ENCODE peak calls at places on chromosomes 11 and 22, in ten cellular contexts. L is T-cell; U is RCC 7860; O is effector memory CD4-positive, alpha-beta T cell; X is GM03348; W is NB4; K is anterior cingulate cortex; D is mesendoderm; N is GDM1; Q is WTC11. H is an unnamed sample.

GRCh38 chr11:86537541-86538222 is 134.7 kb downstream of the ME3 start:
- DNase-seq in X (no peak), K (no peak), Q (no peak), U (no peak), D (peak), O (no peak), N (no peak), L (no peak), W (peak), H (no peak)

GRCh38 chr11:112174789-112175595 is at the start of gene BCO2:
- DNase-seq in D (peak), L (peak), K (peak), O (no peak), W (peak), N (peak), U (peak), X (peak), Q (peak), H (no peak)

GRCh38 chr11:65501530-65502273 is 2.9 kb downstream of the MALAT1 start:
- DNase-seq in O (no peak), N (no peak), K (no peak), Q (no peak), D (peak), X (no peak), L (no peak), U (peak), W (peak), H (no peak)

GRCh38 chr22:17860220-17860965 is 86.1 kb upstream of the BID start:
- DNase-seq in O (no peak), W (no peak), Q (no peak), N (no peak), X (no peak), D (no peak), K (peak), L (no peak), U (no peak), H (no peak)

GRCh38 chr22:37752189-37753061 is 55.3 kb upstream of the GCAT start:
- DNase-seq in K (peak), D (peak), Q (no peak), W (no peak), N (no peak), X (peak), L (no peak), O (no peak), U (peak), H (peak)

GRCh38 chr11:45178890-45179663 is 32.6 kb downstream of the PRDM11 start:
- DNase-seq in U (peak), X (no peak), O (no peak), L (no peak), Q (no peak), N (no peak), K (no peak), W (peak), D (peak), H (no peak)

GRCh38 chr11:2096919-2097301 is 42.3 kb downstream of the IGF2 start:
- DNase-seq in N (no peak), U (no peak), D (no peak), K (no peak), L (no peak), Q (no peak), W (peak), O (no peak), X (peak), H (no peak)

GRCh38 chr22:25853902-25854301 is 111.9 kb downstream of the MYO18B start:
- DNase-seq in L (no peak), W (no peak), Q (no peak), K (no peak), O (no peak), D (peak), N (no peak), X (no peak), U (no peak), H (no peak)

GRCh38 chr22:22988785-22989184 is 81.5 kb upstream of the GNAZ start:
- DNase-seq in N (no peak), D (no peak), O (no peak), U (no peak), X (no peak), K (no peak), Q (no peak), W (no peak), L (no peak), H (no peak)

GRCh38 chr11:69890476-69890875 is 71.3 kb upstream of the FGF3 start:
- DNase-seq in U (no peak), Q (no peak), K (no peak), D (no peak), N (no peak), L (no peak), X (no peak), W (no peak), O (no peak), H (no peak)

GRCh38 chr11:134532176-134532920 is 120.3 kb upstream of the B3GAT1 start:
- DNase-seq in X (no peak), L (no peak), Q (no peak), U (no peak), N (no peak), D (no peak), O (no peak), K (no peak), W (no peak), H (no peak)

GRCh38 chr11:108916935-108917334 is 252.1 kb downstream of the DDX10 start:
- DNase-seq in O (no peak), L (no peak), N (no peak), Q (no peak), K (no peak), U (no peak), D (no peak), X (no peak), W (no peak), H (no peak)

GRCh38 chr22:48742556-48743343 is 1084.9 kb downstream of the BRD1 start:
- DNase-seq in L (no peak), Q (peak), D (no peak), K (no peak), U (no peak), O (no peak), W (no peak), X (no peak), N (no peak), H (no peak)

GRCh38 chr11:4699697-4700435 is 2.2 kb upstream of the OR51E2 start:
- DNase-seq in U (no peak), O (no peak), Q (no peak), L (no peak), K (no peak), W (no peak), N (no peak), X (no peak), D (no peak), H (no peak)

GRCh38 chr11:19935507-19935906 is 222.9 kb downstream of the NAV2 start:
- DNase-seq in K (no peak), D (peak), X (peak), W (no peak), Q (peak), L (no peak), N (no peak), U (no peak), O (no peak), H (no peak)

GRCh38 chr11:19691815-19692214 is 20.8 kb upstream of the NAV2 start:
- DNase-seq in W (no peak), U (no peak), D (no peak), K (no peak), Q (no peak), N (no peak), O (no peak), L (no peak), X (no peak), H (no peak)

GRCh38 chr11:44817207-44817944 is 90.6 kb downstream of the TSPAN18 start:
- DNase-seq in W (no peak), Q (no peak), O (no peak), L (no peak), X (peak), U (no peak), K (no peak), D (no peak), N (no peak), H (no peak)

GRCh38 chr11:93997741-93998140 is 23.4 kb upstream of the HEPHL1 start:
- DNase-seq in Q (no peak), U (no peak), X (no peak), K (no peak), O (no peak), L (no peak), N (no peak), W (no peak), D (no peak), H (no peak)

GRCh38 chr11:128207861-128208321 is 379.5 kb downstream of the ETS1 start:
- DNase-seq in W (no peak), O (no peak), Q (no peak), D (no peak), N (no peak), L (no peak), U (peak), X (peak), K (no peak), H (peak)

GRCh38 chr11:83881428-83881827 is 595.3 kb upstream of the CCDC90B start:
- DNase-seq in L (no peak), U (no peak), K (no peak), N (no peak), W (no peak), D (no peak), X (no peak), Q (no peak), O (no peak), H (no peak)

GRCh38 chr22:46708766-46709330 is 29.2 kb downstream of the CERK start:
- DNase-seq in D (no peak), U (no peak), W (no peak), Q (no peak), N (no peak), X (no peak), K (no peak), O (no peak), L (no peak), H (no peak)

GRCh38 chr11:85946221-85946620 is 91.0 kb downstream of the CCDC83 start:
- DNase-seq in W (no peak), N (no peak), Q (no peak), D (no peak), U (no peak), X (no peak), K (no peak), L (no peak), O (no peak), H (no peak)

GRCh38 chr22:42819412-42820069 is 37.5 kb downstream of the ARFGAP3 start:
- DNase-seq in X (no peak), K (no peak), O (no peak), N (no peak), Q (no peak), W (no peak), U (no peak), D (no peak), L (no peak), H (no peak)

GRCh38 chr11:91997178-91997577 is 227.4 kb upstream of the FAT3 start:
- DNase-seq in Q (no peak), L (no peak), O (no peak), D (no peak), K (no peak), W (no peak), U (no peak), X (no peak), N (no peak), H (no peak)

GRCh38 chr22:24554316-24555159 is at the start of gene GUCD1:
- DNase-seq in U (peak), L (no peak), Q (peak), D (peak), W (peak), O (no peak), K (no peak), N (no peak), X (peak), H (no peak)

GRCh38 chr22:23219787-23220484 is 39.6 kb downstream of the BCR start:
- DNase-seq in X (peak), Q (no peak), O (peak), N (no peak), W (peak), L (peak), D (peak), U (peak), K (no peak), H (no peak)

GRCh38 chr11:107370390-107370789 is 87.2 kb downstream of the CWF19L2 start:
- DNase-seq in O (no peak), U (no peak), D (no peak), N (no peak), K (no peak), W (no peak), L (no peak), Q (no peak), X (peak), H (peak)

GRCh38 chr11:44279483-44279882 is 30.5 kb downstream of the ALX4 start:
- DNase-seq in O (no peak), D (no peak), X (no peak), Q (no peak), K (no peak), L (no peak), W (no peak), N (no peak), U (no peak), H (no peak)

GRCh38 chr22:45468872-45469572 is 33.7 kb upstream of the FBLN1 start:
- DNase-seq in O (no peak), L (no peak), Q (no peak), N (no peak), K (no peak), U (peak), X (peak), D (no peak), W (no peak), H (no peak)

GRCh38 chr11:95512177-95512576 is 277.4 kb downstream of the FAM76B start:
- DNase-seq in K (no peak), O (no peak), W (no peak), Q (no peak), U (no peak), D (no peak), N (no peak), X (peak), L (no peak), H (no peak)

GRCh38 chr22:32380991-32381390 is 23.3 kb downstream of the RFPL3 start:
- DNase-seq in W (no peak), K (no peak), U (no peak), O (no peak), D (no peak), N (no peak), Q (no peak), L (no peak), X (no peak), H (no peak)

GRCh38 chr22:22576244-22576988 is 17.4 kb upstream of the PRAME start:
- DNase-seq in N (no peak), D (peak), L (peak), W (peak), Q (peak), K (peak), U (peak), O (no peak), X (peak), H (no peak)

GRCh38 chr11:115408036-115408911 is 95.9 kb downstream of the CADM1 start:
- DNase-seq in U (no peak), X (no peak), D (no peak), W (no peak), Q (no peak), O (no peak), L (no peak), N (no peak), K (no peak), H (no peak)

GRCh38 chr11:119194811-119195210 is 9.5 kb downstream of the NHERF4 start:
- DNase-seq in K (no peak), L (no peak), Q (no peak), X (no peak), U (no peak), N (no peak), W (no peak), D (no peak), O (no peak), H (no peak)

GRCh38 chr11:44622190-44622650 is 56.8 kb downstream of the CD82 start:
- DNase-seq in U (no peak), O (no peak), W (no peak), Q (no peak), D (no peak), L (no peak), K (no peak), N (no peak), X (no peak), H (no peak)